ENCODE peak calls at places on chromosomes 5 and 9, in nine cellular contexts. One of them, this sample, is unnamed.

GRCh38 chr5:149903441-149903840 is 41.2 kb downstream of the PDE6A start:
- DNase-seq in tibial artery: no peak
- DNase-seq in brain microvascular endothelial cell: no peak
- DNase-seq in activated CD4-positive, CD25-positive, alpha-beta regulatory T cell: no peak
- DNase-seq in activated CD4-positive, alpha-beta T cell treated with anti-CD3 and anti-CD28 coated beads, Interleukin-2, amount 50 U/mL, for 1 hour: no peak
- DNase-seq in RWPE1: no peak
- DNase-seq in NCI-H1092: no peak
- DNase-seq in NCI-H2081: no peak
- DNase-seq in HTR-8/SVneo: no peak
- DNase-seq in this sample: no peak

GRCh38 chr5:149416977-149417713 is 38.1 kb upstream of the IL17B start:
- DNase-seq in NCI-H1092: no peak
- DNase-seq in brain microvascular endothelial cell: no peak
- DNase-seq in RWPE1: no peak
- DNase-seq in NCI-H2081: no peak
- DNase-seq in activated CD4-positive, alpha-beta T cell treated with anti-CD3 and anti-CD28 coated beads, Interleukin-2, amount 50 U/mL, for 1 hour: no peak
- DNase-seq in HTR-8/SVneo: no peak
- DNase-seq in activated CD4-positive, CD25-positive, alpha-beta regulatory T cell: no peak
- DNase-seq in tibial artery: peak
- DNase-seq in this sample: peak

GRCh38 chr9:90070056-90070455 is 465.2 kb downstream of the GADD45G start:
- DNase-seq in activated CD4-positive, CD25-positive, alpha-beta regulatory T cell: no peak
- DNase-seq in RWPE1: no peak
- DNase-seq in NCI-H2081: no peak
- DNase-seq in activated CD4-positive, alpha-beta T cell treated with anti-CD3 and anti-CD28 coated beads, Interleukin-2, amount 50 U/mL, for 1 hour: no peak
- DNase-seq in brain microvascular endothelial cell: no peak
- DNase-seq in NCI-H1092: no peak
- DNase-seq in tibial artery: no peak
- DNase-seq in HTR-8/SVneo: no peak
- DNase-seq in this sample: no peak

GRCh38 chr9:76808636-76809035 is 44.4 kb downstream of the PCA3 start:
- DNase-seq in tibial artery: no peak
- DNase-seq in HTR-8/SVneo: no peak
- DNase-seq in RWPE1: peak
- DNase-seq in activated CD4-positive, CD25-positive, alpha-beta regulatory T cell: no peak
- DNase-seq in brain microvascular endothelial cell: no peak
- DNase-seq in NCI-H1092: no peak
- DNase-seq in activated CD4-positive, alpha-beta T cell treated with anti-CD3 and anti-CD28 coated beads, Interleukin-2, amount 50 U/mL, for 1 hour: no peak
- DNase-seq in NCI-H2081: no peak
- DNase-seq in this sample: no peak

GRCh38 chr9:136629879-136630661 is 32.6 kb upstream of the EGFL7 start:
- DNase-seq in activated CD4-positive, CD25-positive, alpha-beta regulatory T cell: peak
- DNase-seq in HTR-8/SVneo: peak
- DNase-seq in brain microvascular endothelial cell: no peak
- DNase-seq in NCI-H1092: peak
- DNase-seq in RWPE1: no peak
- DNase-seq in activated CD4-positive, alpha-beta T cell treated with anti-CD3 and anti-CD28 coated beads, Interleukin-2, amount 50 U/mL, for 1 hour: peak
- DNase-seq in tibial artery: no peak
- DNase-seq in NCI-H2081: no peak
- DNase-seq in this sample: no peak

GRCh38 chr5:3597002-3597726 is 1.5 kb downstream of the IRX1 start:
- DNase-seq in activated CD4-positive, alpha-beta T cell treated with anti-CD3 and anti-CD28 coated beads, Interleukin-2, amount 50 U/mL, for 1 hour: no peak
- DNase-seq in HTR-8/SVneo: no peak
- DNase-seq in activated CD4-positive, CD25-positive, alpha-beta regulatory T cell: no peak
- DNase-seq in NCI-H2081: no peak
- DNase-seq in RWPE1: no peak
- DNase-seq in brain microvascular endothelial cell: no peak
- DNase-seq in NCI-H1092: no peak
- DNase-seq in tibial artery: no peak
- DNase-seq in this sample: no peak

GRCh38 chr9:93683331-93684134 is 107.1 kb downstream of the PHF2 start:
- DNase-seq in NCI-H1092: no peak
- DNase-seq in HTR-8/SVneo: no peak
- DNase-seq in brain microvascular endothelial cell: no peak
- DNase-seq in RWPE1: no peak
- DNase-seq in activated CD4-positive, alpha-beta T cell treated with anti-CD3 and anti-CD28 coated beads, Interleukin-2, amount 50 U/mL, for 1 hour: no peak
- DNase-seq in NCI-H2081: no peak
- DNase-seq in tibial artery: peak
- DNase-seq in activated CD4-positive, CD25-positive, alpha-beta regulatory T cell: no peak
- DNase-seq in this sample: no peak

GRCh38 chr9:97980918-97981827 is 2.0 kb upstream of the ANP32B start:
- DNase-seq in RWPE1: no peak
- DNase-seq in NCI-H1092: no peak
- DNase-seq in activated CD4-positive, CD25-positive, alpha-beta regulatory T cell: no peak
- DNase-seq in brain microvascular endothelial cell: no peak
- DNase-seq in HTR-8/SVneo: no peak
- DNase-seq in activated CD4-positive, alpha-beta T cell treated with anti-CD3 and anti-CD28 coated beads, Interleukin-2, amount 50 U/mL, for 1 hour: no peak
- DNase-seq in NCI-H2081: no peak
- DNase-seq in tibial artery: no peak
- DNase-seq in this sample: no peak

GRCh38 chr9:4359016-4359415 is 59.1 kb upstream of the GLIS3 start:
- DNase-seq in activated CD4-positive, CD25-positive, alpha-beta regulatory T cell: no peak
- DNase-seq in NCI-H2081: no peak
- DNase-seq in tibial artery: no peak
- DNase-seq in HTR-8/SVneo: no peak
- DNase-seq in NCI-H1092: no peak
- DNase-seq in brain microvascular endothelial cell: no peak
- DNase-seq in RWPE1: no peak
- DNase-seq in activated CD4-positive, alpha-beta T cell treated with anti-CD3 and anti-CD28 coated beads, Interleukin-2, amount 50 U/mL, for 1 hour: no peak
- DNase-seq in this sample: no peak

GRCh38 chr5:91266184-91266705 is 116.9 kb downstream of the ARRDC3 start:
- DNase-seq in tibial artery: no peak
- DNase-seq in brain microvascular endothelial cell: peak
- DNase-seq in activated CD4-positive, alpha-beta T cell treated with anti-CD3 and anti-CD28 coated beads, Interleukin-2, amount 50 U/mL, for 1 hour: no peak
- DNase-seq in activated CD4-positive, CD25-positive, alpha-beta regulatory T cell: no peak
- DNase-seq in RWPE1: peak
- DNase-seq in NCI-H1092: no peak
- DNase-seq in HTR-8/SVneo: peak
- DNase-seq in NCI-H2081: no peak
- DNase-seq in this sample: peak

GRCh38 chr5:172266071-172266675 is 17.4 kb downstream of the UBTD2 start:
- DNase-seq in activated CD4-positive, CD25-positive, alpha-beta regulatory T cell: no peak
- DNase-seq in NCI-H2081: no peak
- DNase-seq in tibial artery: no peak
- DNase-seq in activated CD4-positive, alpha-beta T cell treated with anti-CD3 and anti-CD28 coated beads, Interleukin-2, amount 50 U/mL, for 1 hour: no peak
- DNase-seq in NCI-H1092: no peak
- DNase-seq in HTR-8/SVneo: no peak
- DNase-seq in brain microvascular endothelial cell: no peak
- DNase-seq in RWPE1: no peak
- DNase-seq in this sample: no peak